ENCODE peak calls at places on chromosomes 4 and X, in four cellular contexts. W, H, I and U are unnamed samples. For H3K9me3 and H3K4me1, the result is how much of the 10 kb centered on the place peaks cover.

GRCh38 chr4:69577245-69577644 is 62.2 kb downstream of the UGT2A2 start:
- DNase-seq in H (no peak), W (no peak), I (no peak), U (no peak)

GRCh38 chr4:47209833-47210232 is 178.5 kb downstream of the GABRB1 start:
- DNase-seq in I (no peak), W (no peak), H (no peak), U (no peak)

GRCh38 chr4:186297013-186297645 is 31.1 kb downstream of the F11 start:
- DNase-seq in H (peak), I (no peak), W (peak), U (peak)

GRCh38 chr4:87904627-87905026 is 70.9 kb upstream of the SPP1 start:
- DNase-seq in W (no peak), H (no peak), I (no peak), U (no peak)

GRCh38 chr4:67327245-67327860 is 217.9 kb downstream of the CENPC start:
- DNase-seq in I (peak), H (peak), W (peak), U (peak)

GRCh38 chr4:127313767-127314166 is 319.0 kb upstream of the INTU start:
- DNase-seq in H (no peak), I (no peak), W (no peak), U (no peak)

GRCh38 chr4:155392486-155393184 is 15.9 kb upstream of the MAP9 start:
- DNase-seq in I (no peak), W (no peak), H (peak), U (peak)

GRCh38 chrX:38233891-38234807 is 13.5 kb upstream of the SRPX start:
- DNase-seq in I (no peak), W (no peak), H (no peak), U (peak)

GRCh38 chr4:126888968-126889367 is 743.8 kb upstream of the INTU start:
- DNase-seq in H (no peak), W (no peak), I (no peak), U (no peak)

GRCh38 chr4:2416564-2417195 is 1.8 kb downstream of the ZFYVE28 start:
- DNase-seq in W (no peak), I (peak), H (no peak), U (peak)

GRCh38 chrX:135740683-135741149 is 27.3 kb downstream of the CT45A3 start:
- DNase-seq in W (peak), I (peak), H (no peak), U (no peak)

GRCh38 chr4:56764775-56765174 is 56.7 kb downstream of the SPINK2 start:
- DNase-seq in I (no peak), W (no peak), H (no peak), U (no peak)

DNA sequence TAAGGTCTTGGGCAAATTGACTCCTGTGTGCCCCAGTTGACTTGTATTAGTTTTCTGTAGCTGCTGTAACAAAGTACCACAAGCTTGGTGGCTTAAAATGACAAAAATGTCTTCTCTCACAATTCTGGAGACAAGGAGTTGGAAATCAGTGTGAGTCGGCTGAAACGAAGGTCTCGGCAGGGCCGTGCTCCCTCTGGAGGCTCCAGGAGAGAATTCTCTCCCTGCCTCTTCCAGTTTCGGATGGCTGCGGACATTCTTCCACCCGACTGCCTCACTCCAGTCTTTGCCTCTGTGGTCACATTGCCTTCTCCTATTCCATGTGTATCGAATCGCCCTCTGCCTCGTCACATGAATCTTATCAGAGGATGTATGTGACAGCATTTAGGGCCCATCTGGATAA is 66.0 kb upstream of the PHOX2B start:
- DNase-seq in I (peak), H (peak), W (no peak), U (no peak)
- TF ChIP-seq CTCF in I (peak), H (peak), W (no peak), U (peak)

GRCh38 chr4:38769441-38770210 is 13.2 kb downstream of the TLR10 start:
- DNase-seq in H (no peak), I (no peak), W (no peak), U (no peak)
- H3K9me3 ChIP-seq in H (under half), I (under half), W (under half), U (under half)

GRCh38 chr4:77154074-77154473 is 2.9 kb upstream of the CCNG2 start:
- DNase-seq in H (no peak), I (no peak), W (peak), U (no peak)

GRCh38 chr4:77151246-77151645 is 5.8 kb upstream of the CCNG2 start:
- DNase-seq in I (no peak), H (no peak), W (no peak), U (no peak)

GRCh38 chr4:77154761-77155499 is 2.1 kb upstream of the CCNG2 start:
- DNase-seq in W (peak), I (no peak), H (no peak), U (no peak)

GRCh38 chr4:77153016-77153415 is 4.0 kb upstream of the CCNG2 start:
- DNase-seq in W (peak), H (no peak), I (no peak), U (no peak)

DNA sequence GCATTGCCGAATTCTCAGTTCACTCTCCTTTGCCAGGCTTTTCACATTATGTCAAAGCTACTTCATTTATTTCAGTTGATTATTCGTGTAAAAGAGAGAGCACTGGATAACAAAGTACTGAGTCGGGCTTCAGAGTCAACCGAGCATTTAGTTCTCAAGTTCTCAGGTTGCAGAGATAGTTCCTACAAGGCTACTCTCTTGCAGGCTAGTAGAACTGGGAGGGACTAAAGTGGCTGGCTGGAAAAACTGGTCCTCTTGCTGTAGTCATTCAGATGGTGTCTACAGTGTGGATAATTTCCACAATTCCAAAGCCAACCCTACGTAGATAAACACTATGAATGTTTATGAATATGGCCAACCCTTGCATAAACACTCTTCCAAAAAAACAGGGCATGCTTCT is 4.6 kb upstream of the CCNG2 start:
- DNase-seq in W (peak), I (no peak), H (peak), U (no peak)
- H3K4me1 ChIP-seq in W (half or more), I (under half), H (under half), U (under half)

GRCh38 chr4:16521156-16521915 is 295.1 kb upstream of the TAPT1 start:
- DNase-seq in W (no peak), H (no peak), I (no peak), U (no peak)
- TF ChIP-seq CTCF in W (no peak), H (no peak), I (no peak), U (no peak)

GRCh38 chr4:7584133-7584532 is 149.4 kb upstream of the PSAPL1 start:
- DNase-seq in I (no peak), H (no peak), W (no peak), U (no peak)

GRCh38 chr4:7582313-7583096 is 147.8 kb upstream of the PSAPL1 start:
- DNase-seq in I (no peak), W (no peak), H (no peak), U (no peak)

GRCh38 chr4:7585768-7586167 is 151.0 kb upstream of the PSAPL1 start:
- DNase-seq in H (no peak), I (no peak), W (no peak), U (no peak)

GRCh38 chr4:7588002-7588401 is 153.3 kb upstream of the PSAPL1 start:
- DNase-seq in H (no peak), W (no peak), I (no peak), U (no peak)

DNA sequence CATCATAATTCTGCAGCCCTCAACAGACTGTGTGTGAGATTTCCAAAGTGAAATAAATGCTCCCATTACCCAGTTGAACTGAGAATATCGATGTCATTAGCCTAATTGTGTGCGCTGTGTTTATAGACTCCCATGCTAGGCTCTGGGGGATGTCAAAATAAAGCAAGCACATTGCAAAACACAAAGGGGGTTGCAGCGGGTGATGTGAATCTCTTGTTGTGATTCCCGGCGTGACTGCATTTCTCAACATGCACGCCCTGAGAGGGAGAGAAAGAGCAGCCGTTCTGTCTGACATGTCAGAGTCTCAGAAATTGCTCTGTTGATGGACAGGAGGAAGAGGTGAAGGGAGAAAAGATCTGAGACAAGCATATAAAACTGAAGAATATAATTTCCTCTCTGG is 150.0 kb upstream of the PSAPL1 start:
- DNase-seq in W (no peak), H (no peak), I (no peak), U (no peak)
- H3K9me3 ChIP-seq in W (under half), H (under half), I (under half), U (under half)

GRCh38 chr4:41148292-41148691 is 66.0 kb downstream of the APBB2 start:
- DNase-seq in I (no peak), H (no peak), W (no peak), U (no peak)
- H3K4me1 ChIP-seq in I (under half), H (under half), W (under half), U (under half)

DNA sequence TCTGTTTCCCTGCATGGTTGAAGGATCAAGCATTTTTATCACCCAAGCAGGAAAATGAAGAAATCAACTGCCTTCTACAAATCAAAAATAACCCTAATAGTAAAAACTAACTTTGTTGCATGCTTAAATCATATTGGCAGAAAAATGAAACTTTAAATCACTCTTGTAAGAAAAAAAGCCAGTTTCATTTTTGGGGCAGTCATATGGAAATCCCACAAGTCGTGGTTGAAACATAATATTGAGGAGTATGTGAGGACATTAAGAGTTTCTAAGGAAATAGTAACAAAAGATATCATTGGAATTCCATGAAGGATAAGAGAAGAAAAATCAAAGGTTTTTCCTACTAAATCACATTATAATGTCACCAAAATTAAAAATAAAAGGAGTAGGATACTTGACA is 8.3 kb downstream of the TEC start:
- DNase-seq in W (no peak), H (no peak), I (no peak), U (no peak)
- TF ChIP-seq CTCF in W (no peak), H (no peak), I (no peak), U (no peak)

DNA sequence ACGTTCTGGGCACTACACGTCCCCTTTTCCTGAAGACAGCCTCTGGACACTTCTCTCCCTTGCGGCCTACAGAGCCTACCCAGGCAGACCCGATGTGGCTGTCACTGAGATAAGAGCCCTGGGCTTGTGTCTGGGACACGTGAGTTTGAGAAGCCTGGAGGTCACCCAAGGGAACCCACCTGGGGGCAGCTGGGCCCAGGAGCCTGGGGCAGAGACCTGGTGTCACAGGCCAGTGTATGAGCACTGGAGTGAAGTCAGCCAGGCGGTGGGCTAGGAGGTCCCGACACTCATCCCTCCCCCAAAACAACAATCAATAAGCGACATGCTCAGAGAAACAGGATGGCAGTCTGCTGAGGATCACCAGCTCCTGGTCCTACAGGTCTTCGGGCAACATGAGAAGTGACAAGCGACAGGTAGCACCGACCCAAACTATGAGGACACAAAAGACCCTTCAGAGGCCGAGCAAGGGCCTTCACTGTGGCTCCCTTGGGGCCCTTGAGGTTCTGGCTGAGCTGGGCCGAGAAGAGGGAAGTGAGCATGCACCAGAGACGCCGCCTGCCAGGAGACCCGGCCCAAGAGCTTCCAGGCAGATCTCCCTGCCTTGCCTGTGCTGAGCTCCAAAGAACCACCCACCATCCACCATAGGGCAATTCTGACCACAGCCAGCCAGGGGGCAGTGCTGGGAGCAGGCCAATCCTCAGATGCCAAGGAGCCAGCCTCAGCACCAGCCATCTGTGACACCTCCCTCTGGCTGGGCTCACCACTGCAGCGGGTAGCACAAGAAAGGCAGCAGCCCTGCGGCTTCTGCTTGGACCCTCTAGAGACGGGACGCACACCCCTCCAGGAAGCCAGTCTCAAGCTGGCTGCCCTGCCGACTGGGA is 11.0 kb upstream of the DUSP9 start:
- DNase-seq in I (peak), W (peak), H (peak), U (no peak)
- H3K9me3 ChIP-seq in I (under half), W (under half), H (under half), U (under half)